ENCODE peak calls at places on chromosomes 12 and 14, in six cellular contexts. Y, S, R, D, X and O are unnamed samples.
A peak's percentile ranks its signal among the peaks of the same experiment; 100 is the strongest.

GRCh38 chr12:107163413-107163812 is 70.1 kb upstream of the CRY1 start:
- DNase-seq in Y (no peak), S (no peak), R (no peak), D (no peak), X (no peak), O (no peak)

GRCh38 chr12:116392061-116392460 is 114.6 kb upstream of the MED13L start:
- DNase-seq in Y (no peak), S (no peak), R (no peak), D (no peak), X (no peak), O (no peak)

GRCh38 chr14:94581127-94581999 is at the start of gene SERPINA5:
- DNase-seq in Y (no peak), S (no peak), R (no peak), D (no peak), X (peak; percentile 41), O (no peak)

GRCh38 chr12:124740691-124741137 is 123.0 kb downstream of the SCARB1 start:
- DNase-seq in Y (no peak), S (no peak), R (no peak), D (no peak), X (no peak), O (no peak)

GRCh38 chr14:30194769-30195168 is 267.1 kb upstream of the PRKD1 start:
- DNase-seq in Y (no peak), S (no peak), R (no peak), D (no peak), X (no peak), O (no peak)

GRCh38 chr12:78406776-78407335 is 457.7 kb upstream of the SYT1 start:
- DNase-seq in Y (no peak), S (no peak), R (no peak), D (peak; percentile 25), X (no peak), O (no peak)

GRCh38 chr12:52513736-52514135 is 6.5 kb downstream of the KRT5 start:
- DNase-seq in Y (no peak), S (no peak), R (no peak), D (no peak), X (no peak), O (no peak)

GRCh38 chr12:18895946-18896345 is 158.0 kb downstream of the CAPZA3 start:
- DNase-seq in Y (no peak), S (no peak), R (no peak), D (no peak), X (peak; percentile 57), O (no peak)

GRCh38 chr12:93595336-93595735 is 22.9 kb downstream of the SOCS2 start:
- DNase-seq in Y (no peak), S (no peak), R (no peak), D (no peak), X (no peak), O (no peak)

GRCh38 chr14:60220917-60221316 is 28.1 kb upstream of the PPM1A start:
- DNase-seq in Y (no peak), S (no peak), R (no peak), D (no peak), X (no peak), O (no peak)

GRCh38 chr14:63624203-63624602 is 17.5 kb downstream of the WDR89 start:
- DNase-seq in Y (no peak), S (no peak), R (no peak), D (no peak), X (no peak), O (no peak)

GRCh38 chr12:54068423-54069070 is 14.9 kb downstream of the HOXC4 start:
- DNase-seq in Y (no peak), S (no peak), R (no peak), D (no peak), X (no peak), O (no peak)

GRCh38 chr14:105340821-105341408 is 26.4 kb downstream of the PACS2 start:
- DNase-seq in Y (no peak), S (no peak), R (peak; percentile 75), D (no peak), X (no peak), O (no peak)

GRCh38 chr14:74793506-74794155 is 30.5 kb downstream of the YLPM1 start:
- DNase-seq in Y (no peak), S (no peak), R (no peak), D (no peak), X (no peak), O (no peak)

GRCh38 chr14:74531467-74531866 is 37.9 kb downstream of the ISCA2 start:
- DNase-seq in Y (no peak), S (no peak), R (no peak), D (peak; percentile 20), X (no peak), O (peak; percentile 45)

GRCh38 chr14:68544150-68544892 is 248.5 kb downstream of the ZFP36L1 start:
- DNase-seq in Y (no peak), S (no peak), R (no peak), D (no peak), X (no peak), O (peak; percentile 60)

GRCh38 chr12:88993655-88994054 is 358.6 kb downstream of the DUSP6 start:
- DNase-seq in Y (no peak), S (no peak), R (peak; percentile 65), D (peak; percentile 65), X (no peak), O (no peak)

GRCh38 chr14:20302042-20302761 is 3.5 kb downstream of the TTC5 start:
- DNase-seq in Y (no peak), S (no peak), R (no peak), D (no peak), X (no peak), O (no peak)